ENCODE peak calls at places on chromosome 10, in six cellular contexts. K is SK-N-MC, X is kidney, H is IMR-90, O is fibroblast of lung, P is colonic mucosa. R is an unnamed sample. For H3K36me3, the result is how much of the 10 kb centered on the place peaks cover.

GRCh38 chr10:86828145-86828544 is 71.7 kb downstream of the BMPR1A start:
- DNase-seq in K (no peak), X (no peak), O (no peak), H (no peak), P (no peak), R (no peak)

GRCh38 chr10:98488669-98489430 is 42.1 kb upstream of the HPS1 start:
- DNase-seq in P (no peak), O (no peak), X (no peak), K (no peak), H (no peak), R (no peak)

GRCh38 chr10:13439771-13440708 is 88.8 kb downstream of the BEND7 start:
- DNase-seq in P (peak), X (peak), H (no peak), O (peak), K (no peak), R (peak)

GRCh38 chr10:14528450-14528849 is 197.7 kb upstream of the FRMD4A start:
- DNase-seq in K (no peak), X (no peak), O (no peak), H (no peak), P (no peak), R (no peak)

GRCh38 chr10:61904711-61905445 is 3.4 kb downstream of the ARID5B start:
- DNase-seq in P (peak), K (no peak), X (no peak), H (peak), O (peak), R (peak)

GRCh38 chr10:113456741-113457140 is 96.1 kb upstream of the HABP2 start:
- DNase-seq in P (no peak), X (no peak), O (no peak), K (no peak), H (no peak), R (no peak)

GRCh38 chr10:60989400-60989876 is 45.5 kb upstream of the RHOBTB1 start:
- DNase-seq in O (no peak), K (no peak), H (no peak), P (no peak), X (no peak), R (no peak)

GRCh38 chr10:44803820-44804219 is 107.3 kb upstream of the TMEM72 start:
- DNase-seq in O (no peak), K (no peak), P (no peak), H (no peak), X (no peak), R (no peak)

GRCh38 chr10:80465839-80466590 is 11.9 kb downstream of the TSPAN14 start:
- DNase-seq in P (no peak), O (no peak), H (no peak), K (no peak), X (no peak), R (no peak)

GRCh38 chr10:60032723-60033122 is 126.4 kb upstream of the CCDC6 start:
- DNase-seq in X (no peak), P (peak), O (peak), K (no peak), H (peak), R (peak)

GRCh38 chr10:59562126-59562525 is 147.5 kb downstream of the SLC16A9 start:
- DNase-seq in P (no peak), K (no peak), X (no peak), O (no peak), H (no peak), R (no peak)

GRCh38 chr10:7941576-7941975 is 112.9 kb upstream of the GATA3 start:
- DNase-seq in H (no peak), O (no peak), K (no peak), P (no peak), X (no peak), R (no peak)

GRCh38 chr10:63133787-63134557 is 844 bp downstream of the NRBF2 start:
- DNase-seq in X (no peak), K (no peak), P (no peak), O (peak), H (peak), R (peak)

GRCh38 chr10:132446661-132447445 is 49.9 kb downstream of the PWWP2B start:
- DNase-seq in K (no peak), O (peak), P (peak), H (peak), X (peak), R (peak)

GRCh38 chr10:37496061-37496460 is 361.3 kb downstream of the ZNF248 start:
- DNase-seq in H (no peak), K (no peak), O (no peak), P (no peak), X (no peak), R (no peak)

GRCh38 chr10:44017483-44018145 is 367.3 kb downstream of the CXCL12 start:
- DNase-seq in P (no peak), H (no peak), X (no peak), K (no peak), O (no peak), R (no peak)

GRCh38 chr10:94107191-94107590 is 113.5 kb downstream of the PLCE1 start:
- DNase-seq in X (no peak), O (no peak), P (no peak), H (no peak), K (no peak), R (no peak)

GRCh38 chr10:4653160-4653559 is 172.8 kb upstream of the AKR1E2 start:
- DNase-seq in P (no peak), O (no peak), H (no peak), X (no peak), K (no peak), R (no peak)

GRCh38 chr10:12876266-12876665 is 125.2 kb downstream of the CCDC3 start:
- DNase-seq in O (no peak), P (no peak), K (no peak), H (no peak), X (no peak), R (no peak)

GRCh38 chr10:11225935-11226334 is 208.3 kb downstream of the CELF2 start:
- DNase-seq in O (no peak), X (no peak), K (no peak), H (no peak), P (peak), R (no peak)

GRCh38 chr10:69362471-69362954 is 54.2 kb downstream of the TACR2 start:
- DNase-seq in X (no peak), O (peak), H (peak), K (no peak), P (peak), R (peak)

GRCh38 chr10:16673443-16673842 is 143.8 kb downstream of the RSU1 start:
- DNase-seq in H (no peak), X (no peak), O (no peak), P (no peak), K (no peak), R (no peak)

DNA sequence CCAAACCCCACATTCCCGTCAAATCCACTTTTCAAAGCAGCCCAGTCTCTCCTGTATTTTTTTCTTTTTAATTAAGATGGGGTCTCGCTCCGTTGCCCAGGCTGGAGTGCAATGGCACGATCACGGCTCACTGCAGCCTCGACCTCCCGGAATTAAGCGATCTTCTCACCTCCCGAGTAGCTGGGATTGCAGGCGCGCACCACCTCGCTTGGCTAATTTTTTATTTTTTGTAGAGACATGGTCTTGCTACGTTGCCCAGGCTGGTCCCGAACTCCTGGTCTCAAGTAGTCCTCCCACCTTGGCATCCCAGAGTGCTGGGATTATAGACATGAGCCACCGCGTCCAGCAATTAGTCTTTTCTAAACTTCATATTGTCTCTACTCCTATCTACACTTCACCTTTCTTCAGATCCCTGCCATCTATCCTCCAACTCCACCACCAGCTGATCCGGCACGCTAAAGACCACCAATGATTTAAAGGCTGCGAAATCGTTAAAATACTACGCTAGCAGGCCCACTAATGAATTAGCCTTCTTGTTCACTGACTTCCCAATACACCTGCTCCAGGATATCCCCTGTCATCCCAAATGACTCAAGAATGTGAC is 525 bp upstream of the CHUK start:
- DNase-seq in H (no peak), O (no peak), P (no peak), X (no peak), K (no peak), R (no peak)
- H3K4me3 ChIP-seq in H (peak), O (peak), P (peak), X (peak), K (peak), R (peak)

GRCh38 chr10:122220736-122221135 is 50.4 kb upstream of the BTBD16 start:
- DNase-seq in H (no peak), O (no peak), K (no peak), X (no peak), P (no peak), R (no peak)
- H3K36me3 ChIP-seq in H (under half), O (under half), K (under half), X (under half), P (under half), R (half or more)

DNA sequence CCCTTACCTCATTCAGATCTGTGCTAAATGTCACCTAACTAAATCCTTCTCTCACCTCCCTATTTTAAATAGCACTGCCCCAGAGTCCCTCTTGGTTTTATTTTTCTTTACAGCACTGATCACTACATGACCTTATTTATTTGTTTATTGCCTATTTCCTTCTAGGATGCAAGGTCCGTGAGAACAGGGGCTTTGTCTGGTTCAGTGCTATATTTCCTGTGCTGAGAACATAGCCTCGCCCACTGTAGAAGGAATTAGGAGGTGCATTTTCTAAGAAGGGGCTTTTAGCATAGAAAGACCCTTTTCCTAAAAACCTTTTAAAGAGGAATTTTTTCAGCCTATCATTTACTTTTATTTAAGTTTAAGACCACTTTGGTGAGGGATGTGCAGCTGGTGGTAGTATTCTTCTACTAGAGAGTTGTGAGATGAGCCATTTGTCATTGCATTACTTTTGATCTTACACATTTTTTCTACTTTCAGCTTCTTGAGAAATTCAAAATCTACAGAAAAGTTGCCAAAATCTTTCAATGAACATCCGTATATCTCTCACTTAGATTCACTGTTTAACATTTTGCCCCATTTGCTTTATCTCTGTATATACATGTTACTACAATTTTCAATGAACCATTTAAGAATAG is 13.5 kb upstream of the PCGF5 start:
- DNase-seq in K (no peak), O (no peak), H (no peak), X (no peak), P (no peak), R (no peak)
- H3K9ac ChIP-seq in K (no peak), O (no peak), H (no peak), X (no peak), P (no peak), R (no peak)

GRCh38 chr10:58515296-58515956 is 2.8 kb downstream of the BICC1 start:
- DNase-seq in K (no peak), P (no peak), H (no peak), O (no peak), X (no peak), R (no peak)
- H3K4me3 ChIP-seq in K (no peak), P (no peak), H (peak), O (peak), X (peak), R (peak)

DNA sequence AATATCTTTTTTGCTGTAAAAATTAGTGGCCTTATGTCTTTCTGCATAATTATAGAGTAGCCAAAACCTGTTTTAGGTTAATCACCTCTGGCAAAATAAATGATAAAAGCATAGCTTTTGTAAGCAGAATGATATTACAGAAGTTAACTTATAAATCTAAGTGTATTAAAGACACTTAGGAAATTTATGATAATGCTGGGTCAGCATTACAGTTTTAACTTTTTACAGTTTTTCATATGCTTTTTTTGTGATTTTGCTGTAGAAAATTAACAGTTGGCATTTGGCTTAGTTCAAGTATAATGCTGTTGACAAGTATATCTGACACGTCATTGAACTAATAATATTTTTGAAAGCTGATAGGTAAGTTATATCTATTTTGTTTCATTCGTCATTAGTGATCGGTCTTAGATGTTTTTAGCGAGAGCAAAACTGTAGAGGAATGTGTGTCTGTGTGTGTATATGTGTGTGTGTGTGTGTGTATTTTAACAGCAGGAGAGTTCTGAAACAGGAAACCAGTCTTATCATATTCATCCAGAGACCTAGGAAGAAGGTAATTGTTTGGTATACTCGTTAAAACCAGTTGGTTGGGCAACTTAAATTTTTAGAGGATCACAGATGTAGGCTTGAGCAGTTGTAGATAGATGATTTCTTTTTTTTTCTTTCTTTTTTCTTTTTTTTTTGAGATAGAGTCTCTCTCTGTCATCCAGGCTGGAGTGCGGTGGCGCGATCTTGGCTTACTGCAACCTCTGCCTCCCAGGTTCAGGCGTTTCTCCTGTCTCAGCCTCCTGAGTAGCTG is 15.4 kb downstream of the PTEN start:
- DNase-seq in H (no peak), K (peak), P (no peak), X (no peak), O (no peak), R (no peak)
- H3K36me3 ChIP-seq in H (under half), K (under half), P (under half), X (under half), O (under half), R (under half)

GRCh38 chr10:18683427-18683826 is 24.2 kb downstream of the ARL5B start:
- DNase-seq in X (no peak), O (peak), H (peak), K (no peak), P (no peak), R (peak)
- H3K9ac ChIP-seq in X (no peak), O (no peak), H (no peak), K (no peak), P (no peak), R (no peak)

GRCh38 chr10:130578532-130579289 is 442.5 kb downstream of the GLRX3 start:
- DNase-seq in K (no peak), H (no peak), P (no peak), X (peak), O (no peak), R (no peak)

GRCh38 chr10:130576427-130576826 is 440.2 kb downstream of the GLRX3 start:
- DNase-seq in O (no peak), H (no peak), K (no peak), X (no peak), P (no peak), R (no peak)

GRCh38 chr10:130580975-130581374 is 444.8 kb downstream of the GLRX3 start:
- DNase-seq in P (no peak), K (no peak), X (no peak), H (no peak), O (no peak), R (no peak)

GRCh38 chr10:130577039-130577438 is 440.8 kb downstream of the GLRX3 start:
- DNase-seq in H (no peak), X (no peak), O (no peak), P (no peak), K (no peak), R (no peak)

GRCh38 chr10:130579913-130580312 is 443.7 kb downstream of the GLRX3 start:
- DNase-seq in K (no peak), P (no peak), O (no peak), H (no peak), X (no peak), R (no peak)
- H3K4me3 ChIP-seq in K (no peak), P (no peak), O (no peak), H (no peak), X (no peak), R (no peak)

DNA sequence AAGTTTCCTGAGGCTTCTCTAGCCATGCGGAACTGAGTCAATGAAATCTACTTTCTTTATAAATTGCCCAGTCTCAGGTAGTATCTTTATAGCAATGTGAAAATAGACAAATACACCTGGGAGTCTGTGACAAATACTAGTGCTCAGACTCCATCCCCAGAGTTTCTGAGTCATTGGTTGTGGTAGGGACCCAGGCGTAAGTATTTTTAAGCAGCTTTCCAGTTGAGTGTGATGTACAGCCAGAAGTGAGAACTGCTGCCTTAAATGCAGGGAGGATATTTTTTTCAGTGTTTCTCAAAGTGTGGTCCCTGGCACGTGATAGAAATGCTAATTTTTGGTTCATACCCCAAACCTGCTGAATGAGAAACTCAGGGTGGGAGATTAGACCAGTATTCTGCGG is 121.7 kb downstream of the SORCS3 start:
- DNase-seq in H (no peak), O (no peak), K (no peak), X (no peak), P (no peak), R (no peak)
- H3K36me3 ChIP-seq in H (under half), O (under half), K (under half), X (under half), P (under half), R (under half)

GRCh38 chr10:50286517-50286916 is 35.2 kb upstream of the ASAH2 start:
- DNase-seq in P (no peak), H (peak), O (peak), K (no peak), X (no peak), R (peak)
- H3K9ac ChIP-seq in P (no peak), H (no peak), O (no peak), K (no peak), X (no peak), R (peak)

GRCh38 chr10:72083234-72084093 is 4.9 kb downstream of the SPOCK2 start:
- DNase-seq in P (no peak), X (no peak), K (no peak), O (no peak), H (no peak), R (no peak)

GRCh38 chr10:72081772-72082590 is 6.4 kb downstream of the SPOCK2 start:
- DNase-seq in K (no peak), P (peak), X (no peak), O (no peak), H (no peak), R (no peak)

GRCh38 chr10:72079356-72079755 is 9.0 kb downstream of the SPOCK2 start:
- DNase-seq in H (no peak), K (no peak), P (no peak), O (no peak), X (no peak), R (no peak)

GRCh38 chr10:72080042-72081035 is 8.0 kb downstream of the SPOCK2 start:
- DNase-seq in P (no peak), K (no peak), H (no peak), X (no peak), O (no peak), R (no peak)

DNA sequence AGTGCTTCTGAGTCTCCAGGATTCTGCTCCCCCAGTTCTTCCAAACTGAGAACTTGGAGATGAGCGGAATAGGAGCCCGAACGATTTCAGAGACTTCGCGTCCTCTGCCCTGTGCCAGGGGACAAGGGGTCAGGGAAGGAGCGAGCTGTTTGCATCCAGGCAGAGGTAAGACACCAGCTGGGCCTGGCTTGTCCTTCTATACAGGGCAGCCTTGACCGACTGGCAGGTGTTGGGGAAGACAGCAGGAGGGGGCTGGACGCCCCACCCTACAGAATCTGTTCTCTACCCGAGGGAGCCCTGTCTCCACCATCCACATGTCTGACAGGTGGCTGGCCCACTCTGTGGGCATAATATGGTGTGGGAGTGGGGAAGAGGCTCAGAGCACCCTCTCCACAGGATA is 7.1 kb downstream of the SPOCK2 start:
- DNase-seq in K (no peak), P (no peak), H (no peak), X (no peak), O (no peak), R (no peak)
- H3K4me3 ChIP-seq in K (no peak), P (no peak), H (no peak), X (no peak), O (no peak), R (no peak)

R was measured in adipocyte.